ENCODE peak calls at places on chromosomes 6 and 20, in four cellular contexts. B is HepG2, N is HCT116, O is K562. U is an unnamed sample.

GRCh38 chr6:57262491-57262890 is 40.4 kb upstream of the RAB23 start:
- DNase-seq in O (no peak), N (no peak), B (no peak), U (no peak)

GRCh38 chr6:70669133-70669532 is 1.4 kb downstream of the SMAP1 start:
- DNase-seq in N (no peak), B (peak; percentile 13), O (no peak), U (no peak)

GRCh38 chr6:7865811-7866210 is 44.8 kb downstream of the TXNDC5 start:
- DNase-seq in B (no peak), O (no peak), N (no peak), U (no peak)

GRCh38 chr6:145031001-145031400 is 704.3 kb downstream of the EPM2A start:
- DNase-seq in N (no peak), B (no peak), O (no peak), U (no peak)

GRCh38 chr20:38167851-38168760 is 3.0 kb upstream of the TGM2 start:
- DNase-seq in O (no peak), B (peak; percentile 92), N (no peak), U (no peak)

GRCh38 chr6:3425574-3425973 is 31.3 kb downstream of the SLC22A23 start:
- DNase-seq in B (no peak), N (no peak), O (no peak), U (no peak)

GRCh38 chr20:53881362-53881761 is 189.0 kb downstream of the BCAS1 start:
- DNase-seq in B (no peak), O (no peak), N (no peak), U (no peak)

GRCh38 chr6:90110971-90111370 is 185.7 kb downstream of the BACH2 start:
- DNase-seq in N (no peak), B (no peak), O (no peak), U (no peak)

GRCh38 chr6:39301606-39302005 is 12.6 kb downstream of the KCNK17 start:
- DNase-seq in O (peak; percentile 81), B (peak; percentile 18), N (peak; percentile 41), U (no peak)

GRCh38 chr20:5168582-5169396 is 42.0 kb downstream of the CDS2 start:
- DNase-seq in N (no peak), B (no peak), O (no peak), U (no peak)

GRCh38 chr6:134230087-134230717 is 87.7 kb downstream of the SGK1 start:
- DNase-seq in O (no peak), N (no peak), B (no peak), U (no peak)

GRCh38 chr20:31943052-31943471 is 8.8 kb downstream of the PDRG1 start:
- DNase-seq in O (no peak), B (no peak), N (no peak), U (no peak)

GRCh38 chr20:47256665-47257236 is 99.7 kb downstream of the ZMYND8 start:
- DNase-seq in O (no peak), N (no peak), B (no peak), U (no peak)

GRCh38 chr6:16684195-16684689 is 77.0 kb downstream of the ATXN1 start:
- DNase-seq in B (peak; percentile 78), O (no peak), N (no peak), U (no peak)

GRCh38 chr20:4844766-4845465 is 123.2 kb downstream of the PRND start:
- DNase-seq in B (no peak), N (no peak), O (no peak), U (no peak)

GRCh38 chr6:100633096-100633766 is 168.5 kb upstream of the SIM1 start:
- DNase-seq in B (peak; percentile 79), N (peak; percentile 71), O (peak; percentile 13), U (peak; percentile 15)

GRCh38 chr20:57620274-57620990 is at the start of gene ZBP1:
- DNase-seq in O (no peak), B (no peak), N (no peak), U (no peak)

GRCh38 chr6:145891565-145891964 is 72.6 kb downstream of the SHPRH start:
- DNase-seq in O (no peak), N (no peak), B (no peak), U (no peak)

GRCh38 chr6:5464096-5464885 is 203.0 kb downstream of the FARS2 start:
- DNase-seq in B (no peak), O (no peak), N (no peak), U (no peak)

GRCh38 chr6:106186172-106186571 is 100.0 kb downstream of the PRDM1 start:
- DNase-seq in N (no peak), O (no peak), B (no peak), U (no peak)

GRCh38 chr6:148628251-148628650 is 118.6 kb upstream of the UST start:
- DNase-seq in O (no peak), B (no peak), N (no peak), U (no peak)

GRCh38 chr6:41940759-41941279 is 789 bp downstream of the CCND3 start:
- DNase-seq in N (no peak), O (peak; percentile 85), B (no peak), U (no peak)

GRCh38 chr6:38771111-38771694 is 56.1 kb downstream of the DNAH8 start:
- DNase-seq in N (no peak), B (no peak), O (no peak), U (no peak)

GRCh38 chr20:58192567-58192966 is 35.9 kb downstream of the ANKRD60 start:
- DNase-seq in B (no peak), N (no peak), O (peak; percentile 30), U (no peak)

GRCh38 chr20:25360631-25361286 is 29.9 kb downstream of the ABHD12 start:
- DNase-seq in O (peak; percentile 8), B (no peak), N (no peak), U (no peak)

GRCh38 chr20:50292324-50293243 is 102.0 kb downstream of the CEBPB start:
- DNase-seq in O (peak; percentile 100), B (peak; percentile 97), N (no peak), U (no peak)

GRCh38 chr6:81834141-81834621 is 81.7 kb upstream of the TENT5A start:
- DNase-seq in O (no peak), B (no peak), N (no peak), U (no peak)

GRCh38 chr20:57392512-57393271 is 1.5 kb downstream of the RBM38 start:
- DNase-seq in N (no peak), B (no peak), O (peak; percentile 49), U (no peak)

GRCh38 chr6:36488221-36488620 is 45.4 kb downstream of the KCTD20 start:
- DNase-seq in O (no peak), N (no peak), B (no peak), U (no peak)

GRCh38 chr6:41642960-41643898 is 5.0 kb downstream of the MDFI start:
- DNase-seq in O (no peak), B (no peak), N (no peak), U (no peak)

GRCh38 chr6:41586564-41586963 is 40.4 kb downstream of the FOXP4 start:
- DNase-seq in N (no peak), O (no peak), B (no peak), U (no peak)

GRCh38 chr6:142871910-142872331 is 73.1 kb downstream of the HIVEP2 start:
- DNase-seq in B (peak; percentile 83), O (no peak), N (no peak), U (no peak)

GRCh38 chr6:15244605-15245360 is 1.1 kb upstream of the JARID2 start:
- DNase-seq in N (no peak), B (peak; percentile 55), O (peak; percentile 82), U (no peak)

DNA sequence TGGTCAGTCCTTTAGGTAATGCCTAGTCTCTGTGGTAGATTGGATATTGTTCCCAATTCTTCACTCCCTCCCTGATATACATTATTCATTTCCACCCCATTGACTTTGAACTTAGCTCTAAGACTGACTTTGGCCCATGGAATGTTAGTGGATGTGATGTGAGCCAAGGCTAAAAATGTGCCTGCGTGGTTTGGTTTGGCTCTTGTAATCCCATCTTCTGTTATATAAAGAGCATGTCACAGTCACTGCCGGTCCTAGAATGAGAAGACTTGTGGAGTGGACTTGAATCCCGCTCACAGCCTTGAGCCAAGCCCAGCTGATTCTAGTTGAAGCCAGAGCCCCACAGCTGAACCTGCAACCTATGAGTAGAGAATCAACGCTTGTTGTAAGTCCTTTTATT is 23.6 kb upstream of the DNAAF9 start:
- DNase-seq in N (no peak), O (no peak), B (no peak), U (no peak)
- TF ChIP-seq TCF7L2 in N (no peak), O (no peak), B (no peak), U (no peak)

DNA sequence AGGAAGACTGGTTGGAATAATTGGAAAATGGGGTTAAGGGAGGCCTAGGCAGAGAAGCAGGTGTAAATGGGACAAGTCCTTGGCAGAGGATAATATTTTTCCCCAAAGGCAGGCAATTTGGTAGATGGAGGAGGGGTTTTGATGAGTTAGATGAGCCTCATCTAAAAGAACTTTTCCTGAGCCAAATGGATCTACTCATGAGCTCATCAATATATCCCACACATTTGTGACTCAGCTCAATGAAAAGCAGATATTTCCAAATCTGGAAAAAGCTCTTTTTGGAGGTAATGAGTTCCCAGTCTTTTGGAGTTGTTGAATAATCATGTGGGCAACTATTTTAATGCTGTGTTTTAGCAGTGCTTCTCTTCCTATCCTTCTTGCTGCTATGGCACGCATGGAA is 685.5 kb upstream of the CITED2 start:
- DNase-seq in B (no peak), O (no peak), N (no peak), U (no peak)
- TF ChIP-seq SIN3A in B (no peak), O (no peak), N (no peak), U (no peak)

DNA sequence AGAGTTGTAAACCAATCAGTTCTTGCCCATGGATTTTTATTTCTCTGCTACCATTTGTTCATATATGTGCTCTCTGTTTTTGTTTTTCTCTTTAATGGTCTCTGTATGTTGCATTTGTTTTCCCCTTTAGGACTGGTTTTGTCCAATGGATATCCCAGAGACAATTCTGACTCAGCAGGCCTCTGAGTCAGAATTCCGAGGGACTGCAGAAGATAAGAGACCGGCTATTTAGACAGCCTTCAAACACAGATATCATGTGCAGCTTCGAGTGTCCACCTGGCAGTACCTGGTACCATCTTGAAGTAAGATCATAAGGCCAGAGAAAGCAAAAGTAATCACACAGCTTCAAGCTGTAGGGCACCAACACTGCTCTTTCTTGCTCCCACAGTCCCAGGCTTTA is 125.5 kb downstream of the ELOVL4 start:
- DNase-seq in O (peak; percentile 38), N (no peak), B (no peak), U (no peak)
- H3K4me1 ChIP-seq in O (no peaks in the 10 kb centered on the region), N (peaks cover 4% of the 10 kb centered on the region), B (no peaks in the 10 kb centered on the region), U (no peaks in the 10 kb centered on the region)

GRCh38 chr6:33343953-33344611 is 26.5 kb upstream of the ZBTB22 start:
- DNase-seq in N (no peak), B (no peak), O (no peak), U (no peak)
- TF ChIP-seq TCF7L2 in N (no peak), B (no peak), O (no peak), U (no peak)

GRCh38 chr6:29999426-29999825 is 57.1 kb downstream of the HLA-A start:
- DNase-seq in B (no peak), O (no peak), N (no peak), U (no peak)

GRCh38 chr6:30005482-30005881 is 55.6 kb upstream of the POLR1H start:
- DNase-seq in N (no peak), O (no peak), B (peak; percentile 60), U (no peak)

GRCh38 chr6:30006170-30007131 is 54.6 kb upstream of the POLR1H start:
- DNase-seq in B (no peak), N (no peak), O (no peak), U (no peak)

GRCh38 chr6:30000156-30000791 is 57.9 kb downstream of the HLA-A start:
- DNase-seq in N (no peak), B (no peak), O (no peak), U (no peak)

GRCh38 chr6:30002871-30003270 is 58.2 kb upstream of the POLR1H start:
- DNase-seq in B (no peak), O (no peak), N (no peak), U (no peak)
- TF ChIP-seq SIN3A in B (no peak), O (no peak), N (no peak), U (no peak)